ENCODE peak calls at places on chromosomes 11 and 22, in ten cellular contexts. T is lung, C is upper lobe of right lung, O is AG04450, Y is COR-L47, L is right cardiac atrium, V is M059J, X is NCI-H2029, M is GOT3, Q is right lobe of liver. Z is an unnamed sample.

GRCh38 chr11:133964356-133964755 is 7.6 kb upstream of the IGSF9B start:
- DNase-seq in L (no peak), X (no peak), C (no peak), V (no peak), Y (no peak), T (no peak), Q (no peak), M (no peak), O (no peak), Z (no peak)

GRCh38 chr11:27204527-27204926 is 158.5 kb downstream of the CCDC34 start:
- DNase-seq in Q (no peak), Y (no peak), C (no peak), M (no peak), V (no peak), T (no peak), X (no peak), L (no peak), O (no peak), Z (peak)

GRCh38 chr11:115422013-115422697 is 82.1 kb downstream of the CADM1 start:
- DNase-seq in Q (no peak), C (no peak), M (no peak), L (no peak), Y (peak), X (no peak), T (no peak), O (no peak), V (no peak), Z (no peak)

GRCh38 chr22:46635756-46636155 is 15.6 kb downstream of the GRAMD4 start:
- DNase-seq in V (no peak), X (no peak), Y (no peak), T (no peak), M (no peak), C (no peak), L (no peak), O (no peak), Q (no peak), Z (no peak)

GRCh38 chr11:81839016-81839415 is 894.6 kb downstream of the FAM181B start:
- DNase-seq in Y (no peak), X (no peak), V (no peak), L (no peak), T (no peak), C (no peak), Q (no peak), O (no peak), M (no peak), Z (no peak)

GRCh38 chr11:68315581-68315920 is 3.2 kb downstream of the LRP5 start:
- DNase-seq in V (no peak), O (no peak), X (peak), C (no peak), T (no peak), Y (no peak), M (no peak), Q (no peak), L (peak), Z (no peak)

GRCh38 chr11:119599864-119600593 is 129.0 kb downstream of the NECTIN1 start:
- DNase-seq in C (no peak), M (no peak), L (no peak), O (no peak), X (no peak), Q (no peak), T (no peak), Y (no peak), V (peak), Z (no peak)

GRCh38 chr11:3109434-3109833 is 52.2 kb upstream of the CARS1 start:
- DNase-seq in M (no peak), O (no peak), L (no peak), Q (no peak), X (no peak), T (no peak), Y (no peak), C (peak), V (no peak), Z (no peak)

GRCh38 chr11:74306440-74307175 is 4.8 kb downstream of the P4HA3 start:
- DNase-seq in L (no peak), O (no peak), Y (no peak), T (no peak), Q (no peak), V (no peak), M (no peak), C (no peak), X (no peak), Z (no peak)

GRCh38 chr11:80028998-80029397 is 588.2 kb upstream of the TENM4 start:
- DNase-seq in L (no peak), X (no peak), Q (no peak), V (no peak), O (no peak), M (no peak), T (no peak), Y (no peak), C (no peak), Z (no peak)

GRCh38 chr11:225734-226453 is 10.2 kb downstream of the SIRT3 start:
- DNase-seq in T (no peak), Q (peak), X (no peak), L (no peak), Y (no peak), C (no peak), O (no peak), M (no peak), V (peak), Z (no peak)

GRCh38 chr22:46897246-46897623 is 134.8 kb downstream of the TBC1D22A start:
- DNase-seq in M (no peak), Q (no peak), L (no peak), O (no peak), V (no peak), Y (no peak), C (no peak), X (no peak), T (no peak), Z (peak)

GRCh38 chr11:134592391-134592990 is 180.4 kb upstream of the B3GAT1 start:
- DNase-seq in Q (no peak), X (peak), T (peak), C (peak), L (peak), O (no peak), M (no peak), Y (peak), V (peak), Z (peak)

GRCh38 chr11:95576149-95576851 is 213.3 kb downstream of the FAM76B start:
- DNase-seq in X (no peak), T (no peak), V (no peak), Y (no peak), O (no peak), M (no peak), L (no peak), Q (no peak), C (no peak), Z (no peak)

GRCh38 chr11:87662287-87662686 is 513.0 kb downstream of the RAB38 start:
- DNase-seq in Y (no peak), X (no peak), Q (no peak), O (no peak), T (no peak), M (no peak), L (no peak), V (no peak), C (no peak), Z (no peak)

GRCh38 chr11:1531961-1532586 is 40.0 kb downstream of the DUSP8 start:
- DNase-seq in T (no peak), Q (no peak), M (no peak), L (peak), Y (no peak), X (no peak), O (no peak), C (no peak), V (no peak), Z (no peak)

GRCh38 chr11:66100272-66101037 is 30.4 kb downstream of the PACS1 start:
- DNase-seq in C (peak), M (no peak), O (no peak), T (peak), L (peak), Q (peak), X (peak), Y (peak), V (peak), Z (peak)

GRCh38 chr11:119501777-119502405 is 78.9 kb upstream of the THY1 start:
- DNase-seq in Y (no peak), X (no peak), L (no peak), M (no peak), T (no peak), V (no peak), Q (no peak), C (no peak), O (no peak), Z (no peak)

GRCh38 chr11:66002648-66003225 is 434 bp downstream of the BANF1 start:
- DNase-seq in Q (peak), V (peak), X (peak), T (peak), Y (peak), C (no peak), M (no peak), L (no peak), O (no peak), Z (no peak)

GRCh38 chr11:25758145-25758661 is 573.7 kb upstream of the ANO3 start:
- DNase-seq in X (no peak), L (no peak), M (no peak), O (no peak), Q (no peak), V (no peak), Y (no peak), T (no peak), C (no peak), Z (no peak)

GRCh38 chr22:24894998-24895397 is 51.5 kb downstream of the LHFPL7 start:
- DNase-seq in O (no peak), T (peak), Y (peak), C (peak), Q (peak), V (peak), L (peak), X (peak), M (no peak), Z (no peak)

GRCh38 chr11:95788921-95789505 is 569 bp downstream of the FAM76B start:
- DNase-seq in L (no peak), Y (peak), Q (no peak), X (no peak), O (no peak), M (no peak), T (peak), V (peak), C (no peak), Z (peak)

GRCh38 chr11:105148241-105148640 is 8.7 kb upstream of the CARD18 start:
- DNase-seq in Y (no peak), L (no peak), O (no peak), M (no peak), V (peak), T (no peak), C (no peak), X (no peak), Q (no peak), Z (no peak)

GRCh38 chr11:130315354-130315970 is 745 bp upstream of the ZBTB44 start:
- DNase-seq in Y (peak), O (no peak), C (peak), V (no peak), M (no peak), T (peak), L (peak), X (peak), Q (peak), Z (no peak)

GRCh38 chr11:134409552-134410429 is 2.3 kb downstream of the B3GAT1 start:
- DNase-seq in Y (no peak), Q (no peak), M (no peak), O (no peak), V (no peak), C (no peak), L (no peak), X (no peak), T (no peak), Z (no peak)

GRCh38 chr11:43268161-43268560 is 43.6 kb upstream of the API5 start:
- DNase-seq in T (no peak), Q (no peak), L (peak), M (no peak), C (no peak), O (no peak), V (peak), X (no peak), Y (no peak), Z (no peak)

GRCh38 chr11:55942785-55943392 is 6.7 kb upstream of the OR5I1 start:
- DNase-seq in Q (no peak), V (peak), X (peak), C (no peak), T (no peak), O (no peak), M (no peak), Y (peak), L (no peak), Z (peak)

GRCh38 chr11:125772834-125773505 is 5.7 kb downstream of the PATE2 start:
- DNase-seq in V (peak), M (no peak), T (no peak), Q (no peak), C (no peak), L (no peak), Y (no peak), O (no peak), X (no peak), Z (no peak)

Z was measured in Karpas-422.